ENCODE peak calls at places on chromosomes 6 and 20, in eight cellular contexts. One of them, this sample, is unnamed. For H3K4me1, the result is how much of the 10 kb centered on the place peaks cover.

GRCh38 chr20:25296094-25297093 is 48.5 kb downstream of the PYGB start:
- DNase-seq in cardiac muscle cell: peak
- DNase-seq in neural progenitor cell: peak
- DNase-seq in IMR-90: peak
- DNase-seq in fibroblast of lung: no peak
- DNase-seq in effector memory CD4-positive, alpha-beta T cell: no peak
- DNase-seq in lower lobe of right lung: no peak
- DNase-seq in adrenal gland: no peak
- DNase-seq in this sample: no peak

GRCh38 chr20:381581-382290 is 1.2 kb downstream of the TRIB3 start:
- DNase-seq in cardiac muscle cell: peak
- DNase-seq in neural progenitor cell: peak
- DNase-seq in IMR-90: peak
- DNase-seq in fibroblast of lung: peak
- DNase-seq in effector memory CD4-positive, alpha-beta T cell: peak
- DNase-seq in lower lobe of right lung: peak
- DNase-seq in adrenal gland: peak
- DNase-seq in this sample: peak

GRCh38 chr6:151765444-151765886 is 42.0 kb upstream of the ESR1 start:
- DNase-seq in cardiac muscle cell: peak
- DNase-seq in neural progenitor cell: peak
- DNase-seq in IMR-90: peak
- DNase-seq in fibroblast of lung: peak
- DNase-seq in effector memory CD4-positive, alpha-beta T cell: no peak
- DNase-seq in lower lobe of right lung: no peak
- DNase-seq in adrenal gland: peak
- DNase-seq in this sample: peak

GRCh38 chr6:95387845-95388244 is 189.5 kb upstream of the MANEA start:
- DNase-seq in cardiac muscle cell: no peak
- DNase-seq in neural progenitor cell: no peak
- DNase-seq in IMR-90: no peak
- DNase-seq in fibroblast of lung: no peak
- DNase-seq in effector memory CD4-positive, alpha-beta T cell: no peak
- DNase-seq in lower lobe of right lung: no peak
- DNase-seq in adrenal gland: no peak
- DNase-seq in this sample: no peak

GRCh38 chr6:11363881-11364576 is 131.6 kb upstream of the NEDD9 start:
- DNase-seq in cardiac muscle cell: no peak
- DNase-seq in neural progenitor cell: no peak
- DNase-seq in IMR-90: no peak
- DNase-seq in fibroblast of lung: no peak
- DNase-seq in effector memory CD4-positive, alpha-beta T cell: peak
- DNase-seq in lower lobe of right lung: no peak
- DNase-seq in adrenal gland: no peak
- DNase-seq in this sample: no peak

GRCh38 chr6:11535801-11536230 is 1.7 kb upstream of the TMEM170B start:
- DNase-seq in cardiac muscle cell: peak
- DNase-seq in neural progenitor cell: no peak
- DNase-seq in IMR-90: peak
- DNase-seq in fibroblast of lung: peak
- DNase-seq in effector memory CD4-positive, alpha-beta T cell: no peak
- DNase-seq in lower lobe of right lung: no peak
- DNase-seq in adrenal gland: peak
- DNase-seq in this sample: peak

GRCh38 chr20:59141818-59142581 is 21.6 kb upstream of the ZNF831 start:
- DNase-seq in cardiac muscle cell: peak
- DNase-seq in neural progenitor cell: peak
- DNase-seq in IMR-90: peak
- DNase-seq in fibroblast of lung: no peak
- DNase-seq in effector memory CD4-positive, alpha-beta T cell: no peak
- DNase-seq in lower lobe of right lung: no peak
- DNase-seq in adrenal gland: no peak
- DNase-seq in this sample: no peak

GRCh38 chr6:14211596-14211961 is 94.0 kb downstream of the CD83 start:
- DNase-seq in cardiac muscle cell: peak
- DNase-seq in neural progenitor cell: peak
- DNase-seq in IMR-90: peak
- DNase-seq in fibroblast of lung: peak
- DNase-seq in effector memory CD4-positive, alpha-beta T cell: no peak
- DNase-seq in lower lobe of right lung: peak
- DNase-seq in adrenal gland: peak
- DNase-seq in this sample: no peak

GRCh38 chr6:163958646-163959045 is 544.1 kb downstream of the QKI start:
- DNase-seq in cardiac muscle cell: peak
- DNase-seq in neural progenitor cell: no peak
- DNase-seq in IMR-90: peak
- DNase-seq in fibroblast of lung: peak
- DNase-seq in effector memory CD4-positive, alpha-beta T cell: no peak
- DNase-seq in lower lobe of right lung: no peak
- DNase-seq in adrenal gland: no peak
- DNase-seq in this sample: no peak

GRCh38 chr6:30938730-30939129 is 2.0 kb upstream of the MUCL3 start:
- DNase-seq in cardiac muscle cell: no peak
- DNase-seq in neural progenitor cell: no peak
- DNase-seq in IMR-90: no peak
- DNase-seq in fibroblast of lung: no peak
- DNase-seq in effector memory CD4-positive, alpha-beta T cell: no peak
- DNase-seq in lower lobe of right lung: no peak
- DNase-seq in adrenal gland: no peak
- DNase-seq in this sample: no peak

GRCh38 chr20:21156266-21156665 is 30.4 kb downstream of the KIZ start:
- DNase-seq in cardiac muscle cell: no peak
- DNase-seq in neural progenitor cell: no peak
- DNase-seq in IMR-90: peak
- DNase-seq in fibroblast of lung: peak
- DNase-seq in effector memory CD4-positive, alpha-beta T cell: no peak
- DNase-seq in lower lobe of right lung: no peak
- DNase-seq in adrenal gland: no peak
- DNase-seq in this sample: no peak

DNA sequence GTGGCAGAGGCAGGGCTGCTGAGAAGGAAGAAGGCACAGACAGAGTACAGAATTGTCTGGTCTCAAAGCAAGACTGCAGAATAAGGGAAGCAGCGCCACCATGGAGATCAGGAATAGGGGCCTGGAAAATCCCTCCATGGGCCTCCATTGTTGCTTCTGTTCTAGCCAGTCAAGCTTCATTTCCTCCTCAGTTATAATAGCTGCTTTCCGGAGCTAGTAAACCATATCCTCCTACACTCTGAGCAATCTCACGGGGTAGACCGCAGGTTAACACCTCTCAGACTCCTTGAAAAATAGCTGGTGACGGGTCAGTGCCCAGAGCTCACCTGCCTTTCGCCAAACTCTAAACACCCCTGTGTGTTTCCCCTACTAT is 570 bp upstream of the HLA-DMB start:
- DNase-seq in cardiac muscle cell: no peak
- DNase-seq in neural progenitor cell: peak
- DNase-seq in IMR-90: no peak
- DNase-seq in fibroblast of lung: no peak
- DNase-seq in effector memory CD4-positive, alpha-beta T cell: peak
- DNase-seq in lower lobe of right lung: no peak
- DNase-seq in adrenal gland: no peak
- DNase-seq in this sample: no peak
- H3K4me3 ChIP-seq in cardiac muscle cell: no peak
- H3K4me3 ChIP-seq in neural progenitor cell: no peak
- H3K4me3 ChIP-seq in IMR-90: no peak
- H3K4me3 ChIP-seq in fibroblast of lung: no peak
- H3K4me3 ChIP-seq in effector memory CD4-positive, alpha-beta T cell: peak
- H3K4me3 ChIP-seq in lower lobe of right lung: peak
- H3K4me3 ChIP-seq in adrenal gland: no peak
- H3K4me3 ChIP-seq in this sample: no peak

GRCh38 chr20:48681882-48682426 is 145.8 kb downstream of the PREX1 start:
- DNase-seq in cardiac muscle cell: no peak
- DNase-seq in neural progenitor cell: no peak
- DNase-seq in IMR-90: no peak
- DNase-seq in fibroblast of lung: no peak
- DNase-seq in effector memory CD4-positive, alpha-beta T cell: no peak
- DNase-seq in lower lobe of right lung: peak
- DNase-seq in adrenal gland: no peak
- DNase-seq in this sample: no peak
- H3K4me1 ChIP-seq in cardiac muscle cell: under half
- H3K4me1 ChIP-seq in neural progenitor cell: under half
- H3K4me1 ChIP-seq in IMR-90: under half
- H3K4me1 ChIP-seq in fibroblast of lung: under half
- H3K4me1 ChIP-seq in effector memory CD4-positive, alpha-beta T cell: under half
- H3K4me1 ChIP-seq in lower lobe of right lung: half or more
- H3K4me1 ChIP-seq in adrenal gland: under half
- H3K4me1 ChIP-seq in this sample: under half

GRCh38 chr20:57432480-57432873 is 41.3 kb downstream of the RBM38 start:
- DNase-seq in cardiac muscle cell: no peak
- DNase-seq in neural progenitor cell: no peak
- DNase-seq in IMR-90: no peak
- DNase-seq in fibroblast of lung: no peak
- DNase-seq in effector memory CD4-positive, alpha-beta T cell: no peak
- DNase-seq in lower lobe of right lung: no peak
- DNase-seq in adrenal gland: no peak
- DNase-seq in this sample: no peak
- H3K4me3 ChIP-seq in cardiac muscle cell: no peak
- H3K4me3 ChIP-seq in neural progenitor cell: no peak
- H3K4me3 ChIP-seq in IMR-90: no peak
- H3K4me3 ChIP-seq in fibroblast of lung: no peak
- H3K4me3 ChIP-seq in effector memory CD4-positive, alpha-beta T cell: peak
- H3K4me3 ChIP-seq in lower lobe of right lung: no peak
- H3K4me3 ChIP-seq in adrenal gland: no peak
- H3K4me3 ChIP-seq in this sample: no peak

DNA sequence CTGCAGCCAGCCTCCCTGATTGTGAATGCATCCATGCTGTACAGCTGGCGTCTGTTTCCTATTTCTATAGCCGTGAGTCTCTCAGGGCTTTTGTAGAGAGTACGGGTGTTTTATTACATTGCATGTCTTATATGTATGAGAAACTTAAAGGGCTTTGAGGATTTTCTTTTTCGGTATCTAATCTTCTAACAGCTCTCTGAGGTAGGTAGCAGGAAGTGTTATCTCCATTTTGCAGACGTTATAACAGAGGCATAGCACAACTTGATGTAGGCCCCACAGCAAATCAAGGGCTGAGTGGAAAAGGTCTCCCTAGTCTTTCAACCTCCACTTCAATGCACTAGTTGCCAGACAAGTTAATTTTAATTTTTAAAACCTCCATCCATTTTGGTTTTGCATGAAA is 272.8 kb downstream of the PRL start:
- DNase-seq in cardiac muscle cell: no peak
- DNase-seq in neural progenitor cell: no peak
- DNase-seq in IMR-90: no peak
- DNase-seq in fibroblast of lung: no peak
- DNase-seq in effector memory CD4-positive, alpha-beta T cell: no peak
- DNase-seq in lower lobe of right lung: no peak
- DNase-seq in adrenal gland: no peak
- DNase-seq in this sample: no peak
- H3K4me1 ChIP-seq in cardiac muscle cell: under half
- H3K4me1 ChIP-seq in neural progenitor cell: under half
- H3K4me1 ChIP-seq in IMR-90: under half
- H3K4me1 ChIP-seq in fibroblast of lung: under half
- H3K4me1 ChIP-seq in effector memory CD4-positive, alpha-beta T cell: under half
- H3K4me1 ChIP-seq in lower lobe of right lung: under half
- H3K4me1 ChIP-seq in adrenal gland: under half
- H3K4me1 ChIP-seq in this sample: under half